ENCODE peak calls at places on chromosomes 5 and 9, in nine cellular contexts. One of them, this sample, is unnamed.

GRCh38 chr5:178525906-178526732 is 64.1 kb downstream of the COL23A1 start:
- DNase-seq in endothelial cell of umbilical vein: no peak
- DNase-seq in lung: no peak
- DNase-seq in H1: no peak
- DNase-seq in mesendoderm: no peak
- DNase-seq in CD8-positive, alpha-beta T cell: no peak
- DNase-seq in cardiac fibroblast: no peak
- DNase-seq in heart right ventricle: no peak
- DNase-seq in endodermal cell: no peak
- DNase-seq in this sample: no peak

GRCh38 chr9:4959028-4959427 is 26.0 kb upstream of the JAK2 start:
- DNase-seq in endodermal cell: no peak
- DNase-seq in lung: no peak
- DNase-seq in mesendoderm: no peak
- DNase-seq in cardiac fibroblast: no peak
- DNase-seq in H1: no peak
- DNase-seq in heart right ventricle: no peak
- DNase-seq in CD8-positive, alpha-beta T cell: no peak
- DNase-seq in endothelial cell of umbilical vein: no peak
- DNase-seq in this sample: no peak

GRCh38 chr5:75566710-75567309 is 44.4 kb upstream of the ANKDD1B start:
- DNase-seq in CD8-positive, alpha-beta T cell: no peak
- DNase-seq in endodermal cell: peak
- DNase-seq in mesendoderm: peak
- DNase-seq in endothelial cell of umbilical vein: peak
- DNase-seq in heart right ventricle: peak
- DNase-seq in H1: no peak
- DNase-seq in lung: no peak
- DNase-seq in cardiac fibroblast: peak
- DNase-seq in this sample: peak

GRCh38 chr9:127921592-127922120 is 4.8 kb upstream of the ST6GALNAC4 start:
- DNase-seq in heart right ventricle: peak
- DNase-seq in CD8-positive, alpha-beta T cell: peak
- DNase-seq in endothelial cell of umbilical vein: peak
- DNase-seq in mesendoderm: peak
- DNase-seq in endodermal cell: peak
- DNase-seq in H1: no peak
- DNase-seq in cardiac fibroblast: peak
- DNase-seq in lung: peak
- DNase-seq in this sample: no peak

GRCh38 chr5:103393131-103393754 is 134.7 kb downstream of the MACIR start:
- DNase-seq in mesendoderm: peak
- DNase-seq in endodermal cell: peak
- DNase-seq in H1: no peak
- DNase-seq in cardiac fibroblast: peak
- DNase-seq in CD8-positive, alpha-beta T cell: no peak
- DNase-seq in heart right ventricle: peak
- DNase-seq in endothelial cell of umbilical vein: no peak
- DNase-seq in lung: no peak
- DNase-seq in this sample: no peak

GRCh38 chr9:70962761-70963445 is 158.5 kb downstream of the TRPM3 start:
- DNase-seq in endodermal cell: no peak
- DNase-seq in lung: no peak
- DNase-seq in mesendoderm: no peak
- DNase-seq in H1: no peak
- DNase-seq in CD8-positive, alpha-beta T cell: no peak
- DNase-seq in endothelial cell of umbilical vein: no peak
- DNase-seq in cardiac fibroblast: peak
- DNase-seq in heart right ventricle: no peak
- DNase-seq in this sample: no peak

GRCh38 chr5:135056316-135057030 is 22.4 kb upstream of the PITX1 start:
- DNase-seq in H1: no peak
- DNase-seq in lung: no peak
- DNase-seq in mesendoderm: no peak
- DNase-seq in cardiac fibroblast: no peak
- DNase-seq in endothelial cell of umbilical vein: no peak
- DNase-seq in endodermal cell: no peak
- DNase-seq in CD8-positive, alpha-beta T cell: no peak
- DNase-seq in heart right ventricle: no peak
- DNase-seq in this sample: no peak

GRCh38 chr5:18968966-18969365 is 1019.0 kb downstream of the CDH18 start:
- DNase-seq in endodermal cell: no peak
- DNase-seq in mesendoderm: no peak
- DNase-seq in H1: no peak
- DNase-seq in endothelial cell of umbilical vein: no peak
- DNase-seq in heart right ventricle: no peak
- DNase-seq in cardiac fibroblast: no peak
- DNase-seq in lung: no peak
- DNase-seq in CD8-positive, alpha-beta T cell: no peak
- DNase-seq in this sample: no peak

GRCh38 chr9:134768332-134769083 is 112.1 kb upstream of the FCN2 start:
- DNase-seq in lung: no peak
- DNase-seq in endothelial cell of umbilical vein: no peak
- DNase-seq in cardiac fibroblast: no peak
- DNase-seq in CD8-positive, alpha-beta T cell: no peak
- DNase-seq in heart right ventricle: peak
- DNase-seq in mesendoderm: no peak
- DNase-seq in endodermal cell: no peak
- DNase-seq in H1: no peak
- DNase-seq in this sample: no peak

GRCh38 chr5:51974834-51975233 is 591.6 kb downstream of the ISL1 start:
- DNase-seq in endodermal cell: no peak
- DNase-seq in endothelial cell of umbilical vein: no peak
- DNase-seq in mesendoderm: no peak
- DNase-seq in H1: no peak
- DNase-seq in cardiac fibroblast: no peak
- DNase-seq in lung: no peak
- DNase-seq in CD8-positive, alpha-beta T cell: no peak
- DNase-seq in heart right ventricle: no peak
- DNase-seq in this sample: no peak

GRCh38 chr5:55438931-55439477 is 95.8 kb downstream of the PLPP1 start:
- DNase-seq in lung: no peak
- DNase-seq in CD8-positive, alpha-beta T cell: no peak
- DNase-seq in heart right ventricle: no peak
- DNase-seq in endodermal cell: no peak
- DNase-seq in mesendoderm: peak
- DNase-seq in H1: peak
- DNase-seq in cardiac fibroblast: peak
- DNase-seq in endothelial cell of umbilical vein: no peak
- DNase-seq in this sample: peak

GRCh38 chr5:64165500-64166200 is at the start of gene RNF180:
- DNase-seq in H1: no peak
- DNase-seq in mesendoderm: peak
- DNase-seq in heart right ventricle: peak
- DNase-seq in endothelial cell of umbilical vein: peak
- DNase-seq in endodermal cell: peak
- DNase-seq in cardiac fibroblast: peak
- DNase-seq in CD8-positive, alpha-beta T cell: no peak
- DNase-seq in lung: peak
- DNase-seq in this sample: no peak

GRCh38 chr9:130333041-130334040 is 67.8 kb downstream of the HMCN2 start:
- DNase-seq in cardiac fibroblast: no peak
- DNase-seq in mesendoderm: no peak
- DNase-seq in CD8-positive, alpha-beta T cell: no peak
- DNase-seq in heart right ventricle: no peak
- DNase-seq in endodermal cell: no peak
- DNase-seq in H1: no peak
- DNase-seq in lung: no peak
- DNase-seq in endothelial cell of umbilical vein: no peak
- DNase-seq in this sample: no peak

DNA sequence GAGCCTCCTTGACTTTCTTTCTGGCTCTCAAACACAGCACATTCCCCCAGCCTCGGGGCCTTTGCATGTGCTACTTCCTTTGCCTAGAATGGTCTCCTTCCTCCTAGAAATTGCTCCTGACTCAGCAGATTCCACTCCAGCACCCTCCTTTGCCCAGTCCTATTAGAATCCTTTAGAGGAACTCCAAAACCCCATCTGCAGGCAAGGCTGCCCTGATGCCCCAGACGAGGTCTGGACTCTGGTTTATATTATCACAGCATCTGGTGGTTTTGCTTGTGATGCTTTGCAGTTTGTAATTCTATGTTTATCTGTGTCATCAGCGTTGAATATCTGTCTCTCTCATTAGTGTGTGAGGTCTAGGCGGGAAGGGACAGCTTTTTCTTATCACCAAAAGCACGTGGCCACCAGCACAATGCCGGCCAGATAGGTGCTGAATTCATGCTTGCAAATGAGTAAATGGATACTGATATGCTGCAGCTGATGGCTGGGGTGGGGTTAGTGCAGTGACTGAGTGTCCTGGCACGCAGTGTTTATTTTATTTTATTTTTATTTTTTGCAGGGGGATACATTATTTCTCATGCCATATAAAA is 30.0 kb upstream of the ANKH start:
- DNase-seq in mesendoderm: peak
- DNase-seq in H1: no peak
- DNase-seq in lung: no peak
- DNase-seq in cardiac fibroblast: peak
- DNase-seq in heart right ventricle: no peak
- DNase-seq in endothelial cell of umbilical vein: no peak
- DNase-seq in endodermal cell: no peak
- DNase-seq in CD8-positive, alpha-beta T cell: no peak
- DNase-seq in this sample: no peak
- H3K4me3 ChIP-seq in mesendoderm: no peak
- H3K4me3 ChIP-seq in H1: no peak
- H3K4me3 ChIP-seq in lung: no peak
- H3K4me3 ChIP-seq in cardiac fibroblast: no peak
- H3K4me3 ChIP-seq in heart right ventricle: no peak
- H3K4me3 ChIP-seq in endothelial cell of umbilical vein: no peak
- H3K4me3 ChIP-seq in endodermal cell: no peak
- H3K4me3 ChIP-seq in CD8-positive, alpha-beta T cell: no peak
- H3K4me3 ChIP-seq in this sample: no peak

DNA sequence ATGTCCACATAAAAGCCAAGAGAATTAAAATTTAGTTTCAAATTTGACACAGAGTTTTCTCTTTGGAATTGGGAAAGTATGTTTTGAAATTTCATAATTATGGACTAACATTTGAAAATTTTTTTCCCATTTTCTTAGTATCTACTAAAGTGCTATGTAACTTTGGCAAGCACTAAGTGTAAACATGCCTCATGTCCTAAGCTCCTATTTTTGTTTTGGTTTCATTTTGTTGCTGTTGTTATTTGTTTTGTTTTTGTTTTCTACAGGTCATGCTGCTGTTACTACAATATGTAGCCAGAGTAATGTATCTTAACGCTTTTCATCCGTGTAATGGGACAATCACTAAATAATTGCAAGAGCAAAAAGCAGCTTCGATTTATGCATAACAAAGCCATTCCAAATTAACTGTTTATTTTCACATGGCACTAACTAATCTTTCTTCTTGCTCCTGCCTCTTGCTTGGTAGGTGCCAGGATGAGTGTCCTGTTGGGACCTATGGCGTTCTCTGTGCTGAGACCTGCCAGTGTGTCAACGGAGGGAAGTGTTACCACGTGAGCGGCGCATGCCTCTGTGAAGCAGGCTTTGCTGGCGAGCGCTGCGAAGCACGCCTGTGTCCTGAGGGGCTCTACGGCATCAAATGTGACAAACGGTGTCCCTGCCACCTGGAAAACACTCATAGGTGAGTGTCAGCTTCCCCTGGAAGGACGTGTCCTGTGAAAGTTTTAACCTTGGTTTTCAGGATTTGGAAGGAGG is 107.3 kb upstream of the PRRC1 start:
- DNase-seq in cardiac fibroblast: no peak
- DNase-seq in endothelial cell of umbilical vein: no peak
- DNase-seq in endodermal cell: no peak
- DNase-seq in H1: no peak
- DNase-seq in heart right ventricle: no peak
- DNase-seq in mesendoderm: no peak
- DNase-seq in lung: no peak
- DNase-seq in CD8-positive, alpha-beta T cell: no peak
- DNase-seq in this sample: no peak
- H3K4me3 ChIP-seq in cardiac fibroblast: no peak
- H3K4me3 ChIP-seq in endothelial cell of umbilical vein: no peak
- H3K4me3 ChIP-seq in endodermal cell: no peak
- H3K4me3 ChIP-seq in H1: no peak
- H3K4me3 ChIP-seq in heart right ventricle: no peak
- H3K4me3 ChIP-seq in mesendoderm: no peak
- H3K4me3 ChIP-seq in lung: no peak
- H3K4me3 ChIP-seq in CD8-positive, alpha-beta T cell: no peak
- H3K4me3 ChIP-seq in this sample: no peak

DNA sequence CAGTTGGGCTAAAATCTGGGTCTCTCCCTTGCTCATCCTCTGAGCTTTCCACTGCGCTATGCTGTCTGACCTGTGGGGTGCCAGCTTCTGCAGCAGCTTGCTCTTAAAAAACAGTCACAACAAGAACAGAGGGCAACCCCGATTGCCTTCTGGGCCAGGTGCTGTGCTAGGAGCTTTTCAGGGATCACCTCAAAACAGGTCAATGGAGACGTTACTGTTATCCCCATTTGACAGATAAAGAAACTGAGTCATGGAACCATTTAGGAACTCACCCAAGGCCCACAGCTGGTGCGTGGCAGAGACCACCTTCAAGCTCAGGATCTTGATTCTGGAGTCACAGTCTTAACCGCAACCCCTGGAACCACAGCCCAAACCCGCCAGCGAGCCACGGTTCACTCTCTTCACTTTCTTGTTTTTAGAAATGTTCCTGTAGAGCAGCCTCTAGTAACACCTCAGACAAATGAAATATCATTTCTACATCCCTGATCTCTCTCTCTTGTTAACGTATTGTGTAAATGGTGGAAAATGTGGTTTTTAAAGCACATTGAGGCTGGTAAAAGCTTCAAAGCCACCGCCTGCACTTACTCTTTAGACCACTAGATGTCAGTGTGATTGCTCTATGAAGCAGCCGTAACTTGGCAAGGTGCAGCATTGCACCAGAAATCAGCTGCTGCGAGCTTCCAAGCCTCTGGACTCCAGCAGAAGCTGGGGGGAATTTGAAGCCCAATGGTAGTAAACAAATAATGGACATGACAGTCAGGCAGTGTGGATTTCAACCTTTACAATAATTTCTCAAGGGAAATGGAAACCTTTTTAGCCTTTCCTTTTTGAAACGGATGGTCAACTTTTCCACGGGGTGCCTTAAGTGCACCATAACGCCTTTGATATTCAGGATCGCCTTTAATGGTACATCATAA is 1.7 kb downstream of the FYB1 start:
- DNase-seq in H1: no peak
- DNase-seq in lung: peak
- DNase-seq in endodermal cell: peak
- DNase-seq in CD8-positive, alpha-beta T cell: peak
- DNase-seq in cardiac fibroblast: peak
- DNase-seq in heart right ventricle: peak
- DNase-seq in endothelial cell of umbilical vein: peak
- DNase-seq in mesendoderm: peak
- DNase-seq in this sample: peak
- H3K4me3 ChIP-seq in H1: no peak
- H3K4me3 ChIP-seq in lung: no peak
- H3K4me3 ChIP-seq in endodermal cell: no peak
- H3K4me3 ChIP-seq in CD8-positive, alpha-beta T cell: peak
- H3K4me3 ChIP-seq in cardiac fibroblast: no peak
- H3K4me3 ChIP-seq in heart right ventricle: no peak
- H3K4me3 ChIP-seq in endothelial cell of umbilical vein: no peak
- H3K4me3 ChIP-seq in mesendoderm: no peak
- H3K4me3 ChIP-seq in this sample: no peak

DNA sequence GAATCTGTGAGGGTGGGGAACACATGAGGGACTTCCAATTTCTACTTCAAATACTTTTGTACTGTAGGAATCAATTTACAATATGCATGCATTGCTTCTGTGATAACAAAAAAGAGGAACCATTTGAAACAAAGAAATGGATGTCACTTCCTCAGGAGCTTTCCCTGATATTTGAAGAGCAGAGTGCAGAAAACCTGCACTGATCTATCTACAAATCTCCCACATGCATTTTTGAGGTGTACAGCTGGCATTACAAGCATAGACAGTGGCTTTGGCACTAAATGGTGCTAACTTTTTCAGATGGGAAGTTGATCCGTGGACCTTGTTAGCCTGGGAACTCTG is 27.7 kb downstream of the YIPF5 start:
- DNase-seq in endodermal cell: no peak
- DNase-seq in heart right ventricle: no peak
- DNase-seq in CD8-positive, alpha-beta T cell: no peak
- DNase-seq in H1: no peak
- DNase-seq in endothelial cell of umbilical vein: no peak
- DNase-seq in cardiac fibroblast: no peak
- DNase-seq in lung: no peak
- DNase-seq in mesendoderm: no peak
- DNase-seq in this sample: no peak
- H3K4me3 ChIP-seq in endodermal cell: no peak
- H3K4me3 ChIP-seq in heart right ventricle: no peak
- H3K4me3 ChIP-seq in CD8-positive, alpha-beta T cell: no peak
- H3K4me3 ChIP-seq in H1: no peak
- H3K4me3 ChIP-seq in endothelial cell of umbilical vein: no peak
- H3K4me3 ChIP-seq in cardiac fibroblast: no peak
- H3K4me3 ChIP-seq in lung: no peak
- H3K4me3 ChIP-seq in mesendoderm: no peak
- H3K4me3 ChIP-seq in this sample: no peak